ENCODE peak calls at places on chromosomes 12 and 14, in five cellular contexts. V is vagina, D is gastrocnemius medialis, G is uterus, M is spleen. K is an unnamed sample. For H3K27me3, the result is how much of the 10 kb centered on the place peaks cover.

GRCh38 chr14:82447586-82447985 is 913.9 kb upstream of the SEL1L start:
- DNase-seq in V (no peak), D (no peak), G (no peak), M (no peak), K (no peak)

GRCh38 chr12:132444957-132445883 is 44.7 kb upstream of the FBRSL1 start:
- DNase-seq in V (no peak), D (peak), G (no peak), M (peak), K (no peak)

GRCh38 chr12:47078733-47079364 is 572 bp upstream of the PCED1B start:
- DNase-seq in V (no peak), D (no peak), G (peak), M (peak), K (no peak)

GRCh38 chr14:97445367-97445766 is 648.2 kb downstream of the VRK1 start:
- DNase-seq in V (no peak), D (no peak), G (no peak), M (no peak), K (no peak)

GRCh38 chr14:66009104-66009503 is 477.1 kb upstream of the CCDC196 start:
- DNase-seq in V (no peak), D (no peak), G (no peak), M (no peak), K (peak)

GRCh38 chr14:66359500-66359899 is 126.7 kb upstream of the CCDC196 start:
- DNase-seq in V (no peak), D (no peak), G (peak), M (no peak), K (peak)

GRCh38 chr12:49276304-49277290 is 11.7 kb downstream of the TUBA1C start:
- DNase-seq in V (no peak), D (no peak), G (no peak), M (no peak), K (no peak)

GRCh38 chr12:125100551-125101434 is 35.6 kb downstream of the AACS start:
- DNase-seq in V (no peak), D (no peak), G (no peak), M (no peak), K (peak)

GRCh38 chr14:56248442-56248841 is 130.2 kb downstream of the PELI2 start:
- DNase-seq in V (no peak), D (no peak), G (no peak), M (no peak), K (no peak)

GRCh38 chr12:78096909-78097597 is 266.4 kb downstream of the NAV3 start:
- DNase-seq in V (no peak), D (no peak), G (peak), M (no peak), K (no peak)

GRCh38 chr14:88929656-88930436 is 105.4 kb downstream of the TTC8 start:
- DNase-seq in V (no peak), D (no peak), G (no peak), M (no peak), K (no peak)

GRCh38 chr12:12081836-12082497 is 11.2 kb downstream of the BCL2L14 start:
- DNase-seq in V (no peak), D (no peak), G (no peak), M (no peak), K (peak)

GRCh38 chr14:59197695-59198262 is 9.3 kb downstream of the DAAM1 start:
- DNase-seq in V (no peak), D (no peak), G (no peak), M (no peak), K (no peak)

GRCh38 chr12:104130760-104131159 is 7.2 kb downstream of the NFYB start:
- DNase-seq in V (no peak), D (no peak), G (no peak), M (no peak), K (no peak)

GRCh38 chr12:14418526-14418925 is 53.0 kb downstream of the ATF7IP start:
- DNase-seq in V (no peak), D (no peak), G (no peak), M (no peak), K (peak)

GRCh38 chr12:14422516-14423230 is 57.2 kb downstream of the ATF7IP start:
- DNase-seq in V (no peak), D (no peak), G (no peak), M (no peak), K (peak)

GRCh38 chr12:14416658-14417057 is 51.2 kb downstream of the ATF7IP start:
- DNase-seq in V (no peak), D (no peak), G (no peak), M (no peak), K (peak)

DNA sequence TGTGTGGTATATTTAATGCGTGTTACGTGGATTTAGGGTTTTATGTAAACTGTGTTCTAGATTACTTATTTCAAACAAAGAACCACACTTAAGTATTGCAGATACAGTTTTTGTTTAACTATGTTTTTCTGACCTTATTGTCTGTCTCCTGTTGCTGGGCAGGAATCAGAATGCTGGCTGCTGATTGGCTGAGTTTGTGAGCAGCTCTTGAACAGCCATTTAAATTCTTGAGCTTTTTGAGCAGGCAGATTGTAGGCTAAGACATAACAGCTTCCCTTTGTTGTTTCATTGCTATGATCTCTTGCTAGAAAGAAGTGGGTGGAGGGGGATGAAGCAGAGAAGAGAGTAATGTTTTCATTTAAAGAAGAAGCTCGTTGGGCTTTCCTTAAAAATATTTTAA is 52.2 kb downstream of the ATF7IP start:
- DNase-seq in V (no peak), D (peak), G (peak), M (peak), K (peak)
- H3K4me3 ChIP-seq in V (no peak), D (no peak), G (no peak), M (peak), K (no peak)

GRCh38 chr14:101518611-101519048 is 42.7 kb upstream of the DIO3 start:
- DNase-seq in V (no peak), D (peak), G (peak), M (peak), K (no peak)
- TF ChIP-seq CTCF in V (no peak), D (no peak), G (no peak), M (no peak), K (no peak)

GRCh38 chr12:113463746-113464743 is 7.6 kb downstream of the LHX5 start:
- DNase-seq in V (no peak), D (no peak), G (no peak), M (no peak), K (no peak)

GRCh38 chr12:113466770-113467153 is 4.9 kb downstream of the LHX5 start:
- DNase-seq in V (no peak), D (no peak), G (no peak), M (no peak), K (no peak)

GRCh38 chr12:113462880-113463745 is 8.6 kb downstream of the LHX5 start:
- DNase-seq in V (no peak), D (no peak), G (no peak), M (no peak), K (no peak)

GRCh38 chr12:113465808-113466769 is 5.6 kb downstream of the LHX5 start:
- DNase-seq in V (no peak), D (no peak), G (no peak), M (no peak), K (no peak)

GRCh38 chr12:113464852-113465719 is 6.6 kb downstream of the LHX5 start:
- DNase-seq in V (no peak), D (no peak), G (no peak), M (no peak), K (no peak)
- H3K27me3 ChIP-seq in V (under half), D (half or more), G (under half), M (half or more), K (half or more)

GRCh38 chr14:93892505-93892839 is 34.7 kb upstream of the FAM181A start:
- DNase-seq in V (no peak), D (no peak), G (no peak), M (no peak), K (no peak)

GRCh38 chr14:93891756-93892504 is 35.2 kb upstream of the FAM181A start:
- DNase-seq in V (no peak), D (no peak), G (no peak), M (no peak), K (peak)

GRCh38 chr14:93894992-93895391 is 32.2 kb upstream of the FAM181A start:
- DNase-seq in V (no peak), D (no peak), G (no peak), M (no peak), K (no peak)

GRCh38 chr14:93893550-93894329 is 33.4 kb upstream of the FAM181A start:
- DNase-seq in V (no peak), D (peak), G (no peak), M (no peak), K (no peak)

GRCh38 chr14:93892923-93893549 is 34.1 kb upstream of the FAM181A start:
- DNase-seq in V (no peak), D (peak), G (peak), M (peak), K (peak)
- H3K4me3 ChIP-seq in V (no peak), D (no peak), G (no peak), M (no peak), K (no peak)